ENCODE peak calls at places on chromosomes 12 and 14, in seven cellular contexts. H is neuronal stem cell, T is mesendoderm, I is IMR-90, Q is trophoblast cell, O is mesenchymal stem cell, E is H1. N is an unnamed sample. For H3K79me1, the result is how much of the 10 kb centered on the place peaks cover.

GRCh38 chr14:95043732-95044462 is 113.4 kb downstream of the DICER1 start:
- DNase-seq in I (no peak), Q (no peak), H (no peak), T (no peak), O (no peak), E (no peak), N (peak)

GRCh38 chr12:19415563-19415962 is 23.7 kb upstream of the AEBP2 start:
- DNase-seq in H (no peak), I (no peak), Q (no peak), O (no peak), T (no peak), E (no peak), N (no peak)

GRCh38 chr12:61991663-61992062 is 268.5 kb upstream of the USP15 start:
- DNase-seq in O (no peak), Q (no peak), H (no peak), T (no peak), E (no peak), I (no peak), N (no peak)

GRCh38 chr12:130433411-130433810 is 95.7 kb downstream of the PIWIL1 start:
- DNase-seq in H (no peak), T (peak), Q (no peak), O (no peak), E (no peak), I (no peak), N (no peak)

GRCh38 chr14:20698018-20698329 is 9.4 kb downstream of the ANG start:
- DNase-seq in I (no peak), O (no peak), T (no peak), Q (no peak), H (no peak), E (no peak), N (no peak)

GRCh38 chr12:98990648-98991047 is 345.6 kb downstream of the APAF1 start:
- DNase-seq in E (no peak), I (no peak), O (no peak), H (no peak), Q (peak), T (no peak), N (no peak)

GRCh38 chr12:104680070-104680469 is 223.3 kb downstream of the CHST11 start:
- DNase-seq in O (no peak), E (no peak), I (peak), H (no peak), T (peak), Q (no peak), N (no peak)

GRCh38 chr12:54412786-54413185 is 6.3 kb downstream of the ITGA5 start:
- DNase-seq in Q (no peak), O (no peak), T (no peak), E (no peak), H (no peak), I (no peak), N (no peak)

GRCh38 chr14:104864267-104865068 is 600 bp upstream of the CEP170B start:
- DNase-seq in T (peak), H (peak), I (no peak), O (no peak), E (peak), Q (peak), N (peak)

GRCh38 chr12:45235087-45236025 is 19.5 kb downstream of the ANO6 start:
- DNase-seq in O (peak), E (no peak), T (peak), H (no peak), Q (peak), I (peak), N (peak)

GRCh38 chr12:74515849-74516248 is 21.8 kb upstream of the ATXN7L3B start:
- DNase-seq in I (no peak), O (no peak), Q (no peak), E (no peak), T (no peak), H (no peak), N (no peak)

GRCh38 chr12:19018302-19018980 is 111.1 kb upstream of the PLEKHA5 start:
- DNase-seq in E (no peak), I (peak), T (no peak), Q (no peak), O (peak), H (no peak), N (no peak)

GRCh38 chr14:61625171-61625570 is 70.1 kb upstream of the HIF1A start:
- DNase-seq in E (no peak), H (no peak), O (peak), T (peak), Q (no peak), I (peak), N (no peak)

GRCh38 chr12:68267892-68268396 is 14.5 kb upstream of the IL22 start:
- DNase-seq in E (no peak), Q (peak), H (no peak), T (no peak), O (peak), I (peak), N (no peak)

GRCh38 chr14:106287506-106287905 is 761.1 kb downstream of the TMEM121 start:
- DNase-seq in I (no peak), E (no peak), H (no peak), O (no peak), T (no peak), Q (no peak), N (no peak)
- H3K79me1 ChIP-seq in I (under half), E (under half), H (under half), O (under half), T (under half), Q (under half), N (under half)

GRCh38 chr14:88934231-88934898 is 109.9 kb downstream of the TTC8 start:
- DNase-seq in O (no peak), H (no peak), T (no peak), E (no peak), Q (no peak), I (peak), N (no peak)
- H3K4ac ChIP-seq in O (no peak), H (no peak), T (no peak), E (no peak), Q (no peak), I (peak), N (no peak)

GRCh38 chr12:121830134-121830533 is 26.3 kb downstream of the SETD1B start:
- DNase-seq in I (no peak), H (no peak), T (no peak), O (no peak), E (no peak), Q (no peak), N (peak)

GRCh38 chr12:121831571-121832235 is 27.0 kb downstream of the HPD start:
- DNase-seq in O (no peak), T (no peak), H (no peak), E (no peak), Q (no peak), I (no peak), N (peak)

GRCh38 chr12:121828826-121829225 is 25.0 kb downstream of the SETD1B start:
- DNase-seq in O (no peak), I (no peak), Q (no peak), E (no peak), T (no peak), H (no peak), N (no peak)

GRCh38 chr12:121829250-121829918 is 25.6 kb downstream of the SETD1B start:
- DNase-seq in Q (no peak), T (no peak), E (no peak), O (no peak), I (no peak), H (no peak), N (peak)

DNA sequence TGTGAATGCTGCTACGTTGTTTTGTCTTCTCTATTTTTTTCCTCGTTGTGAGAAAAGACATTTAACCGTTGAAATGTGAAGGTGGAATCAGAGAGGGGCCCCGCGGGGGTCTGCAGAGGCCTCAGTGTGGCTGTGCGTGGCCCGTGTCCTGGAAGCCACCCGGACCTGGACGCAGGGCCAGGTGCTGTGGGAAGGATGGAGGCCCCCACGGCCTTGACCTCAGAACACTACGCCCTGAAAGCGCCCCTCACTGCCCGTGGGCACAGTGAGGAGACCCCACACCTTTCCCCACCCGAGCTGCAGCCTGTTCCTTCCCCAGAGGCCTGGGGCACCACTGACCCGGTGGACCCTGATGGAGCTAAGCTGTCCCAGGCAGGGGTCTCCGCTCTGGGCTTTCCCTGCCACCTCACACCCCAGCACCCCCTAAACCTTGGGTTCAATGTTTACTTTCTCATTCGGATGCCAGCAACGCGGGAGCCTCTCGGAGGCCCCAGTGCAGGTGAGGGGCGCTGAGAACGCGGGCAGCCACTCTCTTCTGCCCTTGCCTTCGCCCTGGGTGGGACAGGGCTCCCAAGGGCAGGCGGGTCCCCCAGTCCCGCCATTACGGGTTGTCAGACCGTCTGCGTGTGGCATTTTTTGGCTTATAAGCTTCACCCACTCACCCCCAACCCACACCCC is 26.9 kb downstream of the SETD1B start:
- DNase-seq in H (no peak), I (no peak), T (no peak), Q (no peak), O (no peak), E (no peak), N (peak)
- H3K79me1 ChIP-seq in H (under half), I (under half), T (under half), Q (under half), O (under half), E (under half), N (under half)

GRCh38 chr14:98101323-98101722 is 1170.7 kb downstream of the BCL11B start:
- DNase-seq in I (no peak), T (no peak), Q (no peak), H (no peak), E (no peak), O (no peak), N (no peak)
- H3K4ac ChIP-seq in I (no peak), T (no peak), Q (no peak), H (no peak), E (no peak), O (no peak), N (no peak)

GRCh38 chr14:55730602-55731001 is 150.6 kb downstream of the KTN1 start:
- DNase-seq in T (peak), H (no peak), Q (no peak), I (peak), E (no peak), O (no peak), N (no peak)

GRCh38 chr14:55731247-55731872 is 151.4 kb downstream of the KTN1 start:
- DNase-seq in E (no peak), H (no peak), O (no peak), Q (no peak), I (no peak), T (no peak), N (no peak)

GRCh38 chr14:55734731-55735130 is 154.7 kb downstream of the KTN1 start:
- DNase-seq in E (no peak), Q (no peak), T (no peak), I (no peak), O (no peak), H (no peak), N (no peak)

GRCh38 chr14:55733609-55734008 is 153.6 kb downstream of the KTN1 start:
- DNase-seq in I (no peak), O (no peak), T (no peak), Q (no peak), H (no peak), E (no peak), N (no peak)

GRCh38 chr14:55731881-55732498 is 152.0 kb downstream of the KTN1 start:
- DNase-seq in H (peak), O (no peak), I (peak), T (peak), Q (no peak), E (no peak), N (peak)
- H3K79me1 ChIP-seq in H (under half), O (under half), I (under half), T (under half), Q (under half), E (under half), N (under half)

GRCh38 chr12:93039930-93040329 is 110.8 kb upstream of the EEA1 start:
- DNase-seq in O (no peak), T (no peak), E (no peak), H (no peak), I (no peak), Q (no peak), N (no peak)
- H3K4ac ChIP-seq in O (no peak), T (no peak), E (no peak), H (no peak), I (no peak), Q (no peak), N (no peak)

GRCh38 chr12:81502912-81503695 is 256.0 kb downstream of the PPFIA2 start:
- DNase-seq in O (peak), I (peak), H (no peak), E (no peak), Q (no peak), T (no peak), N (no peak)

GRCh38 chr12:81499809-81500208 is 259.3 kb downstream of the PPFIA2 start:
- DNase-seq in E (no peak), T (no peak), I (no peak), Q (no peak), H (no peak), O (no peak), N (no peak)

DNA sequence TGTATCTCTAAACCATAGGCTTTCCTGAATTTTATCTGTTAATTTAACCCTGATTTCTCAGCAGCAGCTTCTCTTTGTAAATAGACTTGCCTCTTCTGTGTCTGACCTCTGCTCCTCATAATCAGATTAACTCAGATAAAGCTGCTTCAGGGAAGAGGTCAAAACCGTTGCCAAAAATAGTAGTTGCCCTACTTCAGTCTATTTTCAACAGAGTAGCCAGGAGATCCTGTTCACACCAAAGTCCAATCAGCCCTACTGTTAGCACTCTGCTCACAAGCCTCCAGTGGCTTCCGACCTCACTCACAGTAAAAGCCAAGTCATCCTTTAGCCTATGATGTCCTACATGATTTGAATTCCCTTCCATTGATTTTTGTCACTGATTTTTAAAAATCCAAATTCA is 258.4 kb downstream of the PPFIA2 start:
- DNase-seq in T (peak), H (no peak), O (no peak), I (no peak), E (no peak), Q (no peak), N (no peak)
- H3K79me1 ChIP-seq in T (under half), H (under half), O (under half), I (under half), E (under half), Q (under half), N (under half)